ENCODE peak calls at places on chromosomes 3 and 15, in four cellular contexts. M is transverse colon, B is ovary, J is uterus. O is an unnamed sample.
A peak's percentile ranks its signal among the peaks of the same experiment; 100 is the strongest.

GRCh38 chr15:85128636-85129035 is 147.0 kb downstream of the PDE8A start:
- DNase-seq in J (no peak), M (no peak), B (no peak), O (no peak)

GRCh38 chr3:46701211-46701939 is at the start of gene TMIE:
- DNase-seq in B (peak; percentile 45), M (no peak), J (no peak), O (no peak)

GRCh38 chr15:82129144-82129692 is 83.4 kb upstream of the MEX3B start:
- DNase-seq in B (no peak), M (no peak), J (no peak), O (no peak)

GRCh38 chr3:196274585-196274984 is 12.9 kb downstream of the PCYT1A start:
- DNase-seq in B (no peak), M (no peak), J (no peak), O (peak; percentile 49)

GRCh38 chr3:130700541-130700940 is 46.1 kb downstream of the PIK3R4 start:
- DNase-seq in J (no peak), B (no peak), M (no peak), O (no peak)

GRCh38 chr3:193829781-193830180 is 236.8 kb downstream of the OPA1 start:
- DNase-seq in J (no peak), B (no peak), M (peak; percentile 37), O (peak; percentile 76)

GRCh38 chr3:129583289-129583688 is 23.2 kb downstream of the PLXND1 start:
- DNase-seq in J (no peak), B (no peak), M (no peak), O (no peak)

GRCh38 chr15:38130200-38130567 is 122.5 kb upstream of the SPRED1 start:
- DNase-seq in J (no peak), B (no peak), M (no peak), O (no peak)

GRCh38 chr3:129120254-129121004 is 1.2 kb downstream of the RAB43 start:
- DNase-seq in J (peak; percentile 88), B (peak; percentile 84), M (peak; percentile 93), O (peak; percentile 91)

GRCh38 chr15:94576889-94577533 is 345.6 kb downstream of the MCTP2 start:
- DNase-seq in J (no peak), B (no peak), M (peak; percentile 10), O (no peak)

GRCh38 chr3:22660076-22660475 is 543.1 kb upstream of the UBE2E2 start:
- DNase-seq in B (no peak), J (no peak), M (no peak), O (no peak)

GRCh38 chr15:99707481-99708270 is 25.6 kb downstream of the LYSMD4 start:
- DNase-seq in M (no peak), B (no peak), J (no peak), O (no peak)

GRCh38 chr3:25471081-25471768 is 43.2 kb downstream of the RARB start:
- DNase-seq in J (no peak), B (peak; percentile 37), M (no peak), O (no peak)

GRCh38 chr3:10351013-10351735 is 30.3 kb upstream of the SEC13 start:
- DNase-seq in M (no peak), J (no peak), B (no peak), O (no peak)

GRCh38 chr15:43056696-43057095 is 49.1 kb downstream of the UBR1 start:
- DNase-seq in M (no peak), J (no peak), B (no peak), O (no peak)

GRCh38 chr15:43048935-43049334 is 56.9 kb downstream of the UBR1 start:
- DNase-seq in J (no peak), B (no peak), M (no peak), O (no peak)

DNA sequence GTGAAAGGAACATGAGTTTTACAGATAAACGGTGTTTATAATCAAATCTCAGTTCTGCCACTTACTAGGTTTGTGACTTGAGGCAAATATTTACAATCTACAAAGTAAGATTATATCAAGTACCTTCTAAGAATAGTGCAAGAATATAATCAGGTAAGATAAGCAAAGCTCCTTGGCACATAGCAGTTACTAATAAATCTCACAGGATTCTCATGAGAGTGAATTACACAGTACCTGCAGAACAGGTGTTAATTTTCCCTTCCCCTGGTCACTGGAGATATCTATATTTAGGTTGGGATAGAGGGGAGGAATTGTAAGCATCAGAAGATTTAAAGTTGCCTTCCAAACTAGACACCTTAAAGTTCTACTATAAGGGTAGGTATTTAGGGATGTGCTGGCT is 53.0 kb downstream of the UBR1 start:
- DNase-seq in M (no peak), J (no peak), B (no peak), O (no peak)
- H3K27ac ChIP-seq in M (no peak overlapping the region), J (no peak overlapping the region), B (no peak overlapping the region), O (no peak overlapping the region)

GRCh38 chr3:43286886-43287301 is 554 bp downstream of the SNRK start:
- DNase-seq in B (peak; percentile 24), J (no peak), M (peak; percentile 34), O (peak; percentile 22)

GRCh38 chr3:43288366-43288765 is 2.0 kb downstream of the SNRK start:
- DNase-seq in M (no peak), B (no peak), J (no peak), O (no peak)

GRCh38 chr3:43287514-43287913 is 1.2 kb downstream of the SNRK start:
- DNase-seq in M (no peak), B (no peak), J (no peak), O (no peak)

GRCh38 chr3:43285644-43286043 is 696 bp upstream of the SNRK start:
- DNase-seq in B (peak; percentile 34), J (peak; percentile 21), M (no peak), O (peak; percentile 57)

GRCh38 chr3:43286115-43286885 is at the start of gene SNRK:
- DNase-seq in B (peak; percentile 95), M (peak; percentile 94), J (peak; percentile 83), O (peak; percentile 94)
- TF ChIP-seq POLR2A in B (peak; percentile 84), M (peak; percentile 50), J (peak; percentile 98), O (peak; percentile 92)

DNA sequence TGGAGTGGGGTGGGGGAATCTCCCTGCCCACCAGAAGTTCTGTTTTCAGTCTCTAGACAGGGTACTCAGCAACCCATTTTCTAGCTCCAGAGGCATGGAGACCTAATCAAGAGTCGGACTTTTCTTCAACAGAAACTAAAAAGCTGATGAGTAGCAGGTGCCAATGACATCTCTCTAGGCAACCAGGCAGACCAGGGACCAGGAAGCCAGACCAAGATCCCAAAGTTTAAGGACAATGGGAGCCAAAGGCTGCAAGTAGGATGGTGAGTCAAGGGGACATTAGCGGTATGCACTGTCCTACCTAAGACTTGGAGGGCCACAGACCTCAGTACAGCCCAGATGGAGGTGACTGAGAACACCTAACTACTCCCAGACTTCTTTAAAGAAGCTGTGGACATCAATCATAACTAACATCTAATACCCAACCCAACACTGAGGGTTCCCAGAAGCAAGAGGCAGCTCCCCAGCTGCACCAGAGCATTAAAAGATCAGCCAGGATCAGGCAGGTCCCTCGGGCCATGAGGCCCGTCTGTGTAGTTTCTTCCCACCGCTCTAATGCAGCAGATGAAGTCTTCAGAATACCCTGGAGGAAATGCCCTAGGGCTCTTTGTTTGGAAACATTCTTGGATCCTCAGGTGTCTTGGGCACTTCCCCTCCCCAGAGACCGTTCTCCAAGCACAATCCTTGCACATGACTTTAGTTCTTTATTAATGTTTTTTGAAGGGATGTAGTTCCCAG is 979 bp downstream of the CCDC71 start:
- DNase-seq in M (no peak), B (no peak), J (no peak), O (no peak)
- H3K27ac ChIP-seq in M (peak overlapping the region; percentile 82), B (no peak overlapping the region), J (peak overlapping the region; percentile 92), O (peak overlapping the region; percentile 89)

GRCh38 chr3:188152660-188153497 is 1.1 kb upstream of the LPP start:
- DNase-seq in M (peak; percentile 59), B (peak; percentile 64), J (peak; percentile 69), O (peak; percentile 38)
- TF ChIP-seq POLR2A in M (peak; percentile 27), B (no peak), J (no peak), O (no peak)

GRCh38 chr3:82082796-82083195 is 321.4 kb upstream of the GBE1 start:
- DNase-seq in B (no peak), M (no peak), J (no peak), O (no peak)
- H3K27ac ChIP-seq in B (no peak overlapping the region), M (no peak overlapping the region), J (no peak overlapping the region), O (no peak overlapping the region)

GRCh38 chr3:160796813-160797164 is 40.8 kb downstream of the PPM1L start:
- DNase-seq in B (no peak), J (no peak), M (no peak), O (no peak)
- TF ChIP-seq POLR2A in B (no peak), J (no peak), M (no peak), O (no peak)

GRCh38 chr15:72201346-72202029 is 3.9 kb upstream of the GRAMD2A start:
- DNase-seq in M (no peak), J (no peak), B (no peak), O (no peak)
- H3K27ac ChIP-seq in M (no peak overlapping the region), J (no peak overlapping the region), B (no peak overlapping the region), O (peak overlapping the region; percentile 78)

GRCh38 chr3:61561374-61562041 is at the start of gene PTPRG:
- DNase-seq in M (peak; percentile 89), J (peak; percentile 91), B (peak; percentile 94), O (peak; percentile 92)
- TF ChIP-seq POLR2A in M (peak; percentile 67), J (peak; percentile 26), B (peak; percentile 61), O (peak; percentile 93)

DNA sequence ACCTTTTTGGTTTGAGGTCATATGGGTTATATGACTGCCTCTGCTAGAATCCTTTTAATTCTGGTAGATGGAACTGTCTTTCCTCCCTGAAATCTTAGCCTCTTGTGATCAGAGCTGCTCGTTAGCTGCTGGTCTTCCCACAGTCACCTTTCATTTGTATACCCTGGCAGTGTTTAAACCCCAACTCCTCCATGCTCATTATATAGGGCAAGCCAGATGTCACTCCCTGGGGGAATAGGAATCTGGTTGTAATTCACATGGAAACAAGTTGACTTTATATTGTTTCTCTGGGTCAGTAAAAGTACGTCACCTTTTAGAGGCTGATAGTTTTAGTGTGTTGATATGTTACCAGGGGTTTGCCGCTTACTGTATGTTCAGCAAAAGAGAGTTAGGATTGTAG is 103.4 kb downstream of the ITPR1 start:
- DNase-seq in M (no peak), B (no peak), J (no peak), O (no peak)
- H3K27ac ChIP-seq in M (no peak overlapping the region), B (no peak overlapping the region), J (peak overlapping the region; percentile 45), O (no peak overlapping the region)